ENCODE peak calls at places on chromosomes 4 and X, in five cellular contexts. One of them, this sample, is unnamed.

GRCh38 chr4:87017580-87018061 is 82.8 kb downstream of the AFF1 start:
- DNase-seq in Caki2: peak; percentile 40
- DNase-seq in NCI-H1694: no peak
- DNase-seq in dorsolateral prefrontal cortex: no peak
- DNase-seq in IMR-90: peak; percentile 88
- DNase-seq in this sample: peak; percentile 79

GRCh38 chr4:86174496-86174895 is 185.4 kb downstream of the MAPK10 start:
- DNase-seq in Caki2: no peak
- DNase-seq in NCI-H1694: no peak
- DNase-seq in dorsolateral prefrontal cortex: no peak
- DNase-seq in IMR-90: no peak
- DNase-seq in this sample: no peak

GRCh38 chr4:18923496-18924161 is 902.1 kb upstream of the LCORL start:
- DNase-seq in Caki2: no peak
- DNase-seq in NCI-H1694: no peak
- DNase-seq in dorsolateral prefrontal cortex: no peak
- DNase-seq in IMR-90: no peak
- DNase-seq in this sample: no peak

GRCh38 chr4:5361968-5362367 is 310.7 kb downstream of the STK32B start:
- DNase-seq in Caki2: no peak
- DNase-seq in NCI-H1694: no peak
- DNase-seq in dorsolateral prefrontal cortex: no peak
- DNase-seq in IMR-90: peak; percentile 38
- DNase-seq in this sample: peak; percentile 24

GRCh38 chrX:29506729-29507128 is 708.6 kb upstream of the MAGEB2 start:
- DNase-seq in Caki2: no peak
- DNase-seq in NCI-H1694: no peak
- DNase-seq in dorsolateral prefrontal cortex: no peak
- DNase-seq in IMR-90: no peak
- DNase-seq in this sample: no peak

GRCh38 chrX:140526138-140526537 is 21.3 kb upstream of the SOX3 start:
- DNase-seq in Caki2: no peak
- DNase-seq in NCI-H1694: no peak
- DNase-seq in dorsolateral prefrontal cortex: no peak
- DNase-seq in IMR-90: peak; percentile 57
- DNase-seq in this sample: no peak

GRCh38 chrX:13101439-13102139 is 57.2 kb upstream of the FAM9C start:
- DNase-seq in Caki2: peak; percentile 72
- DNase-seq in NCI-H1694: no peak
- DNase-seq in dorsolateral prefrontal cortex: no peak
- DNase-seq in IMR-90: peak; percentile 86
- DNase-seq in this sample: peak; percentile 89

GRCh38 chrX:135520022-135520552 is 373 bp upstream of the INTS6L start:
- DNase-seq in Caki2: no peak
- DNase-seq in NCI-H1694: no peak
- DNase-seq in dorsolateral prefrontal cortex: no peak
- DNase-seq in IMR-90: peak; percentile 60
- DNase-seq in this sample: peak; percentile 72

GRCh38 chrX:6021316-6022091 is 207.2 kb downstream of the NLGN4X start:
- DNase-seq in Caki2: peak; percentile 63
- DNase-seq in NCI-H1694: peak; percentile 34
- DNase-seq in dorsolateral prefrontal cortex: no peak
- DNase-seq in IMR-90: peak; percentile 0
- DNase-seq in this sample: no peak

GRCh38 chr4:62495039-62495438 is 1294.9 kb downstream of the ADGRL3 start:
- DNase-seq in Caki2: peak; percentile 14
- DNase-seq in NCI-H1694: no peak
- DNase-seq in dorsolateral prefrontal cortex: no peak
- DNase-seq in IMR-90: no peak
- DNase-seq in this sample: no peak

GRCh38 chrX:9122504-9123245 is 88.7 kb upstream of the FAM9B start:
- DNase-seq in Caki2: no peak
- DNase-seq in NCI-H1694: no peak
- DNase-seq in dorsolateral prefrontal cortex: no peak
- DNase-seq in IMR-90: peak; percentile 35
- DNase-seq in this sample: no peak

GRCh38 chrX:80388206-80388605 is 32.0 kb upstream of the TENT5D start:
- DNase-seq in Caki2: no peak
- DNase-seq in NCI-H1694: no peak
- DNase-seq in dorsolateral prefrontal cortex: no peak
- DNase-seq in IMR-90: no peak
- DNase-seq in this sample: peak; percentile 71

GRCh38 chr4:182837831-182838230 is 79.4 kb downstream of the DCTD start:
- DNase-seq in Caki2: no peak
- DNase-seq in NCI-H1694: no peak
- DNase-seq in dorsolateral prefrontal cortex: no peak
- DNase-seq in IMR-90: no peak
- DNase-seq in this sample: no peak

GRCh38 chr4:22434895-22435294 is 81.0 kb downstream of the ADGRA3 start:
- DNase-seq in Caki2: peak; percentile 16
- DNase-seq in NCI-H1694: no peak
- DNase-seq in dorsolateral prefrontal cortex: no peak
- DNase-seq in IMR-90: peak; percentile 63
- DNase-seq in this sample: peak; percentile 62

GRCh38 chr4:40057540-40058091 is 966 bp downstream of the N4BP2 start:
- DNase-seq in Caki2: peak; percentile 88
- DNase-seq in NCI-H1694: peak; percentile 86
- DNase-seq in dorsolateral prefrontal cortex: peak; percentile 76
- DNase-seq in IMR-90: peak; percentile 96
- DNase-seq in this sample: peak; percentile 97

GRCh38 chr4:183674153-183674552 is 15.1 kb downstream of the TRAPPC11 start:
- DNase-seq in Caki2: no peak
- DNase-seq in NCI-H1694: no peak
- DNase-seq in dorsolateral prefrontal cortex: no peak
- DNase-seq in IMR-90: no peak
- DNase-seq in this sample: no peak

GRCh38 chr4:67892905-67893304 is 9.1 kb upstream of the TMPRSS11D start:
- DNase-seq in Caki2: no peak
- DNase-seq in NCI-H1694: no peak
- DNase-seq in dorsolateral prefrontal cortex: no peak
- DNase-seq in IMR-90: no peak
- DNase-seq in this sample: no peak

GRCh38 chr4:7855731-7856130 is 83.9 kb downstream of the AFAP1 start:
- DNase-seq in Caki2: no peak
- DNase-seq in NCI-H1694: no peak
- DNase-seq in dorsolateral prefrontal cortex: no peak
- DNase-seq in IMR-90: no peak
- DNase-seq in this sample: no peak

This sample was measured in fibroblast of the aortic adventitia.